ENCODE peak calls at places on chromosomes 12 and 14, in eight cellular contexts. E is hepatic stellate cell; G is aorta; U is activated naive CD4-positive, alpha-beta T cell treated with Interleukin-2 at 50 U/mL for 16 hours; I is H7; R is stimulated activated CD8-positive, alpha-beta memory T cell treated with anti-CD3 and anti-CD28 coated beads, Interleukin-15, amount 100 ng/mL, for 4 hours; O is endothelial cell; A is H54. D is an unnamed sample.

GRCh38 chr12:34119366-34119765 is 97.1 kb downstream of the ALG10 start:
- DNase-seq in E (no peak), I (no peak), G (no peak), A (no peak), U (no peak), R (no peak), O (no peak), D (no peak)

GRCh38 chr14:39265032-39265431 is 31.3 kb downstream of the MIA2 start:
- DNase-seq in E (no peak), I (no peak), U (no peak), O (no peak), R (no peak), A (no peak), G (no peak), D (no peak)

GRCh38 chr12:8018666-8019581 is 13.6 kb upstream of the FOXJ2 start:
- DNase-seq in U (no peak), R (no peak), E (no peak), G (no peak), I (peak), O (peak), A (no peak), D (no peak)

GRCh38 chr14:45699451-45699850 is 446.4 kb upstream of the MIS18BP1 start:
- DNase-seq in A (no peak), R (no peak), O (no peak), U (no peak), G (no peak), E (no peak), I (no peak), D (no peak)

GRCh38 chr12:26238341-26239126 is 43.2 kb downstream of the SSPN start:
- DNase-seq in G (peak), I (no peak), A (no peak), O (no peak), U (no peak), R (no peak), E (no peak), D (no peak)

GRCh38 chr14:104796682-104797081 is 1.1 kb upstream of the AKT1 start:
- DNase-seq in A (no peak), O (no peak), R (no peak), E (no peak), G (no peak), U (no peak), I (peak), D (no peak)

GRCh38 chr14:23008836-23009235 is 1.1 kb downstream of the C14orf93 start:
- DNase-seq in E (no peak), U (no peak), A (no peak), R (no peak), G (no peak), O (no peak), I (no peak), D (no peak)

GRCh38 chr12:133156125-133156690 is 25.1 kb upstream of the ZNF268 start:
- DNase-seq in R (no peak), I (no peak), A (no peak), U (no peak), E (no peak), O (no peak), G (no peak), D (no peak)

GRCh38 chr14:89661392-89661791 is 244.4 kb upstream of the FOXN3 start:
- DNase-seq in A (no peak), U (no peak), I (no peak), G (no peak), O (no peak), R (no peak), E (no peak), D (no peak)

GRCh38 chr14:101495827-101496778 is 65.2 kb upstream of the DIO3 start:
- DNase-seq in R (no peak), I (peak), A (no peak), O (no peak), U (no peak), G (peak), E (no peak), D (no peak)

GRCh38 chr14:103281496-103282231 is 52.4 kb upstream of the EIF5 start:
- DNase-seq in E (peak), A (no peak), R (no peak), O (peak), U (no peak), G (no peak), I (peak), D (no peak)

GRCh38 chr14:67228325-67228984 is 12.8 kb upstream of the PALS1 start:
- DNase-seq in G (no peak), I (no peak), O (no peak), A (no peak), R (no peak), U (no peak), E (no peak), D (no peak)

GRCh38 chr12:4421590-4422031 is 24.0 kb downstream of the FGF6 start:
- DNase-seq in R (no peak), U (no peak), I (peak), O (peak), G (no peak), A (peak), E (peak), D (no peak)

GRCh38 chr14:74963705-74964271 is 8.4 kb upstream of the PGF start:
- DNase-seq in R (no peak), O (no peak), A (no peak), U (no peak), E (no peak), G (peak), I (no peak), D (no peak)

GRCh38 chr14:35285168-35285990 is 6.8 kb upstream of the PSMA6 start:
- DNase-seq in A (no peak), I (no peak), G (no peak), O (no peak), E (no peak), R (no peak), U (no peak), D (no peak)

GRCh38 chr12:8566525-8566924 is 25.8 kb upstream of the CLEC4E start:
- DNase-seq in E (no peak), R (no peak), G (no peak), U (no peak), O (no peak), A (no peak), I (no peak), D (no peak)

GRCh38 chr12:8087666-8088065 is 5.6 kb downstream of the NECAP1 start:
- DNase-seq in U (no peak), E (no peak), G (no peak), I (no peak), A (no peak), R (no peak), O (no peak), D (no peak)

GRCh38 chr12:86261142-86261541 is 5.0 kb upstream of the MGAT4C start:
- DNase-seq in R (no peak), O (no peak), A (no peak), G (no peak), I (no peak), E (no peak), U (no peak), D (no peak)

GRCh38 chr14:70726651-70727375 is 82.5 kb downstream of the MAP3K9 start:
- DNase-seq in A (no peak), O (no peak), G (no peak), U (no peak), E (no peak), R (no peak), I (no peak), D (no peak)

GRCh38 chr14:79074501-79074900 is 904.3 kb downstream of the NRXN3 start:
- DNase-seq in A (no peak), E (no peak), G (no peak), R (no peak), U (no peak), O (no peak), I (no peak), D (no peak)

GRCh38 chr14:72678360-72678759 is 215.5 kb downstream of the DPF3 start:
- DNase-seq in A (peak), R (no peak), U (no peak), I (no peak), O (no peak), G (no peak), E (peak), D (no peak)